ENCODE peak calls at places on chromosome 11, in four cellular contexts. B is nucleus accumbens; H is iris pigment epithelial cell; R is activated CD4-positive, CD25-positive, alpha-beta regulatory T cell treated with anti-CD3 and anti-CD28 coated beads, Interleukin-2, amount 50 U/mL, for 72 hours. K is an unnamed sample.
A peak's percentile ranks its signal among the peaks of the same experiment; 100 is the strongest.

GRCh38 chr11:12968101-12968500 is 41.0 kb upstream of the RASSF10 start:
- DNase-seq in B (no peak), H (no peak), R (no peak), K (no peak)

GRCh38 chr11:115958089-115959000 is 454.1 kb upstream of the CADM1 start:
- DNase-seq in B (no peak), H (no peak), R (no peak), K (no peak)

GRCh38 chr11:69630009-69630870 is 10.7 kb upstream of the CCND1 start:
- DNase-seq in B (no peak), H (no peak), R (no peak), K (no peak)

GRCh38 chr11:97201743-97202612 is 812.2 kb downstream of the JRKL start:
- DNase-seq in B (no peak), H (no peak), R (no peak), K (no peak)

GRCh38 chr11:123195182-123196059 is at the start of gene CLMP:
- DNase-seq in B (no peak), H (peak; percentile 72), R (no peak), K (no peak)

GRCh38 chr11:3346587-3346986 is 32.4 kb downstream of the ZNF195 start:
- DNase-seq in B (no peak), H (no peak), R (no peak), K (no peak)

GRCh38 chr11:91047882-91048281 is 825.0 kb upstream of the CHORDC1 start:
- DNase-seq in B (no peak), H (no peak), R (no peak), K (no peak)

GRCh38 chr11:58640386-58641023 is 18.0 kb downstream of the CNTF start:
- DNase-seq in B (no peak), H (no peak), R (no peak), K (peak; percentile 28)

GRCh38 chr11:71929491-71929890 is 645 bp downstream of the RNF121 start:
- DNase-seq in B (no peak), H (no peak), R (no peak), K (no peak)

GRCh38 chr11:66639066-66639813 is 737 bp downstream of the RBM4 start:
- DNase-seq in B (no peak), H (peak; percentile 57), R (no peak), K (peak; percentile 41)

GRCh38 chr11:113384551-113384950 is 3.0 kb upstream of the ANKK1 start:
- DNase-seq in B (no peak), H (peak; percentile 92), R (no peak), K (no peak)

GRCh38 chr11:57885298-57886035 is 123.9 kb downstream of the CTNND1 start:
- DNase-seq in B (no peak), H (peak; percentile 31), R (no peak), K (peak; percentile 21)

GRCh38 chr11:315051-315481 is 1.2 kb downstream of the IFITM1 start:
- DNase-seq in B (no peak), H (no peak), R (peak; percentile 34), K (no peak)

GRCh38 chr11:110966131-110966530 is 253.9 kb upstream of the ARHGAP20 start:
- DNase-seq in B (no peak), H (no peak), R (no peak), K (no peak)

GRCh38 chr11:6400431-6401345 is 10.4 kb downstream of the SMPD1 start:
- DNase-seq in B (no peak), H (no peak), R (no peak), K (no peak)

GRCh38 chr11:117305145-117305544 is 10.9 kb downstream of the BACE1 start:
- DNase-seq in B (no peak), H (no peak), R (no peak), K (no peak)

GRCh38 chr11:47889714-47890441 is 41.7 kb upstream of the NUP160 start:
- DNase-seq in B (no peak), H (no peak), R (no peak), K (peak; percentile 83)

GRCh38 chr11:102940714-102941588 is 14.6 kb downstream of the MMP13 start:
- DNase-seq in B (no peak), H (peak; percentile 64), R (no peak), K (peak; percentile 45)

GRCh38 chr11:111977141-111978027 is 40.2 kb downstream of the DIXDC1 start:
- DNase-seq in B (peak; percentile 77), H (peak; percentile 50), R (peak; percentile 33), K (no peak)

GRCh38 chr11:10164621-10165020 is 129.4 kb downstream of the SBF2 start:
- DNase-seq in B (no peak), H (no peak), R (no peak), K (no peak)

GRCh38 chr11:70881948-70882715 is 370.2 kb downstream of the SHANK2 start:
- DNase-seq in B (no peak), H (no peak), R (no peak), K (no peak)

GRCh38 chr11:134039726-134040385 is 29.0 kb upstream of the JAM3 start:
- DNase-seq in B (no peak), H (no peak), R (no peak), K (no peak)

GRCh38 chr11:120564573-120565301 is 53.2 kb downstream of the GRIK4 start:
- DNase-seq in B (peak; percentile 75), H (peak; percentile 43), R (peak; percentile 40), K (no peak)

GRCh38 chr11:129191649-129192048 is 476 bp downstream of the ARHGAP32 start:
- DNase-seq in B (no peak), H (no peak), R (no peak), K (no peak)

GRCh38 chr11:63567044-63567840 is 4.1 kb upstream of the PLAAT2 start:
- DNase-seq in B (no peak), H (peak; percentile 94), R (peak; percentile 47), K (no peak)

GRCh38 chr11:24513837-24514594 is 17.2 kb downstream of the LUZP2 start:
- DNase-seq in B (no peak), H (no peak), R (no peak), K (no peak)

GRCh38 chr11:36098046-36098445 is 154.2 kb downstream of the LDLRAD3 start:
- DNase-seq in B (no peak), H (no peak), R (no peak), K (no peak)

GRCh38 chr11:80898910-80899309 is 1458.1 kb upstream of the TENM4 start:
- DNase-seq in B (no peak), H (no peak), R (no peak), K (no peak)

GRCh38 chr11:60840711-60841430 is 1.0 kb upstream of the CCDC86 start:
- DNase-seq in B (no peak), H (peak; percentile 86), R (no peak), K (no peak)

GRCh38 chr11:47886096-47886495 is 37.9 kb upstream of the NUP160 start:
- DNase-seq in B (no peak), H (peak; percentile 87), R (no peak), K (no peak)

GRCh38 chr11:12019337-12019736 is 10.9 kb upstream of the DKK3 start:
- DNase-seq in B (peak; percentile 27), H (peak; percentile 46), R (no peak), K (no peak)

GRCh38 chr11:106471273-106471672 is 393.8 kb downstream of the AASDHPPT start:
- DNase-seq in B (no peak), H (peak; percentile 37), R (no peak), K (no peak)

GRCh38 chr11:133576351-133576750 is 44.0 kb upstream of the OPCML start:
- DNase-seq in B (no peak), H (no peak), R (no peak), K (no peak)

GRCh38 chr11:1205987-1206331 is 16.9 kb upstream of the MUC5B start:
- DNase-seq in B (no peak), H (no peak), R (peak; percentile 21), K (no peak)

GRCh38 chr11:10573556-10573955 is 5.1 kb upstream of the LYVE1 start:
- DNase-seq in B (no peak), H (no peak), R (no peak), K (no peak)